ENCODE peak calls at places on chromosomes 1 and 21, in four cellular contexts. F, I, E and R are unnamed samples.

GRCh38 chr1:23558140-23558871 is 995 bp downstream of the ID3 start:
- DNase-seq in F (no peak), I (peak), E (peak), R (no peak)

GRCh38 chr1:87113313-87113712 is 198.9 kb downstream of the HS2ST1 start:
- DNase-seq in F (no peak), I (no peak), E (no peak), R (peak)

GRCh38 chr1:30385246-30385940 is 338.0 kb downstream of the MATN1 start:
- DNase-seq in F (no peak), I (no peak), E (no peak), R (no peak)

GRCh38 chr1:179251675-179252074 is 22.2 kb upstream of the ABL2 start:
- DNase-seq in F (no peak), I (no peak), E (peak), R (peak)

GRCh38 chr1:19342077-19342775 is 30.1 kb downstream of the SLC66A1 start:
- DNase-seq in F (no peak), I (no peak), E (no peak), R (no peak)

GRCh38 chr1:24900985-24901781 is 28.9 kb downstream of the RUNX3 start:
- DNase-seq in F (no peak), I (no peak), E (no peak), R (no peak)

GRCh38 chr1:18191868-18192155 is 84.2 kb downstream of the IGSF21 start:
- DNase-seq in F (no peak), I (no peak), E (no peak), R (no peak)

GRCh38 chr1:194846488-194846887 is 1660.1 kb upstream of the B3GALT2 start:
- DNase-seq in F (no peak), I (no peak), E (no peak), R (no peak)

GRCh38 chr1:206120406-206120805 is 3.2 kb upstream of the AVPR1B start:
- DNase-seq in F (no peak), I (no peak), E (no peak), R (no peak)

GRCh38 chr1:161019767-161020572 is 982 bp downstream of the F11R start:
- DNase-seq in F (no peak), I (peak), E (peak), R (peak)

GRCh38 chr1:21292991-21293536 is 2.8 kb upstream of the ECE1 start:
- DNase-seq in F (no peak), I (no peak), E (no peak), R (no peak)

GRCh38 chr1:23169727-23170335 is 1.2 kb upstream of the LUZP1 start:
- DNase-seq in F (peak), I (peak), E (peak), R (no peak)

GRCh38 chr21:36076878-36077658 is 7.2 kb downstream of the CBR1 start:
- DNase-seq in F (no peak), I (no peak), E (no peak), R (no peak)

GRCh38 chr1:66525086-66525485 is 8.9 kb upstream of the SGIP1 start:
- DNase-seq in F (no peak), I (no peak), E (no peak), R (no peak)

GRCh38 chr1:55720243-55720642 is 505.1 kb upstream of the USP24 start:
- DNase-seq in F (no peak), I (no peak), E (no peak), R (no peak)

GRCh38 chr1:119878171-119878570 is 18.1 kb downstream of the ADAM30 start:
- DNase-seq in F (no peak), I (no peak), E (no peak), R (no peak)

GRCh38 chr1:169484683-169485426 is 889 bp downstream of the SLC19A2 start:
- DNase-seq in F (peak), I (peak), E (peak), R (peak)

GRCh38 chr1:59125154-59125553 is 171.7 kb upstream of the FGGY start:
- DNase-seq in F (no peak), I (no peak), E (no peak), R (no peak)

GRCh38 chr1:107897428-107898339 is 67.3 kb downstream of the VAV3 start:
- DNase-seq in F (no peak), I (no peak), E (no peak), R (no peak)

GRCh38 chr1:44283524-44284173 is 70.4 kb downstream of the DMAP1 start:
- DNase-seq in F (no peak), I (no peak), E (no peak), R (no peak)

GRCh38 chr21:36487641-36488307 is 7.9 kb upstream of the CLDN14 start:
- DNase-seq in F (no peak), I (peak), E (no peak), R (no peak)

GRCh38 chr1:60510162-60510561 is 436.6 kb upstream of the C1orf87 start:
- DNase-seq in F (no peak), I (no peak), E (no peak), R (peak)